ENCODE peak calls at places on chromosomes 7 and 10, in eight cellular contexts. One of them, this sample, is unnamed.

GRCh38 chr7:92832623-92833023 is 3.8 kb downstream of the CDK6 start:
- DNase-seq in posterior vena cava: no peak
- DNase-seq in stimulated activated CD8-positive, alpha-beta memory T cell treated with anti-CD3 and anti-CD28 coated beads, Interleukin-4, amount 100 ng/mL, for 1 hour: no peak
- DNase-seq in neural crest cell: no peak
- DNase-seq in HAP-1: no peak
- DNase-seq in T-helper 2 cell: no peak
- DNase-seq in midbrain: no peak
- DNase-seq in osteocyte: no peak
- DNase-seq in this sample: no peak

GRCh38 chr7:132387596-132387995 is 188.7 kb downstream of the PLXNA4 start:
- DNase-seq in posterior vena cava: no peak
- DNase-seq in T-helper 2 cell: no peak
- DNase-seq in osteocyte: no peak
- DNase-seq in stimulated activated CD8-positive, alpha-beta memory T cell treated with anti-CD3 and anti-CD28 coated beads, Interleukin-4, amount 100 ng/mL, for 1 hour: no peak
- DNase-seq in neural crest cell: no peak
- DNase-seq in midbrain: no peak
- DNase-seq in HAP-1: no peak
- DNase-seq in this sample: no peak

GRCh38 chr7:94170836-94171235 is 166.7 kb upstream of the BET1 start:
- DNase-seq in osteocyte: no peak
- DNase-seq in T-helper 2 cell: no peak
- DNase-seq in neural crest cell: no peak
- DNase-seq in midbrain: no peak
- DNase-seq in posterior vena cava: no peak
- DNase-seq in stimulated activated CD8-positive, alpha-beta memory T cell treated with anti-CD3 and anti-CD28 coated beads, Interleukin-4, amount 100 ng/mL, for 1 hour: no peak
- DNase-seq in HAP-1: no peak
- DNase-seq in this sample: no peak

GRCh38 chr7:140196361-140197217 is 19.8 kb upstream of the KDM7A start:
- DNase-seq in T-helper 2 cell: no peak
- DNase-seq in midbrain: no peak
- DNase-seq in HAP-1: no peak
- DNase-seq in stimulated activated CD8-positive, alpha-beta memory T cell treated with anti-CD3 and anti-CD28 coated beads, Interleukin-4, amount 100 ng/mL, for 1 hour: no peak
- DNase-seq in neural crest cell: no peak
- DNase-seq in posterior vena cava: peak
- DNase-seq in osteocyte: no peak
- DNase-seq in this sample: no peak

GRCh38 chr7:116706668-116707126 is 34.7 kb downstream of the MET start:
- DNase-seq in osteocyte: no peak
- DNase-seq in T-helper 2 cell: no peak
- DNase-seq in neural crest cell: no peak
- DNase-seq in posterior vena cava: no peak
- DNase-seq in stimulated activated CD8-positive, alpha-beta memory T cell treated with anti-CD3 and anti-CD28 coated beads, Interleukin-4, amount 100 ng/mL, for 1 hour: no peak
- DNase-seq in HAP-1: peak
- DNase-seq in midbrain: no peak
- DNase-seq in this sample: no peak

GRCh38 chr7:21851445-21852043 is 94.2 kb downstream of the CDCA7L start:
- DNase-seq in T-helper 2 cell: no peak
- DNase-seq in midbrain: no peak
- DNase-seq in posterior vena cava: no peak
- DNase-seq in HAP-1: no peak
- DNase-seq in osteocyte: no peak
- DNase-seq in stimulated activated CD8-positive, alpha-beta memory T cell treated with anti-CD3 and anti-CD28 coated beads, Interleukin-4, amount 100 ng/mL, for 1 hour: no peak
- DNase-seq in neural crest cell: no peak
- DNase-seq in this sample: no peak

GRCh38 chr7:13742126-13742525 is 247.3 kb downstream of the ETV1 start:
- DNase-seq in posterior vena cava: no peak
- DNase-seq in osteocyte: no peak
- DNase-seq in neural crest cell: no peak
- DNase-seq in stimulated activated CD8-positive, alpha-beta memory T cell treated with anti-CD3 and anti-CD28 coated beads, Interleukin-4, amount 100 ng/mL, for 1 hour: no peak
- DNase-seq in midbrain: no peak
- DNase-seq in T-helper 2 cell: no peak
- DNase-seq in HAP-1: no peak
- DNase-seq in this sample: peak

GRCh38 chr10:129045658-129046057 is 421.4 kb upstream of the MGMT start:
- DNase-seq in neural crest cell: no peak
- DNase-seq in stimulated activated CD8-positive, alpha-beta memory T cell treated with anti-CD3 and anti-CD28 coated beads, Interleukin-4, amount 100 ng/mL, for 1 hour: no peak
- DNase-seq in posterior vena cava: no peak
- DNase-seq in osteocyte: no peak
- DNase-seq in T-helper 2 cell: no peak
- DNase-seq in HAP-1: no peak
- DNase-seq in midbrain: no peak
- DNase-seq in this sample: peak

GRCh38 chr7:151793531-151793935 is 83.4 kb downstream of the PRKAG2 start:
- DNase-seq in posterior vena cava: peak
- DNase-seq in HAP-1: no peak
- DNase-seq in midbrain: no peak
- DNase-seq in neural crest cell: no peak
- DNase-seq in T-helper 2 cell: no peak
- DNase-seq in stimulated activated CD8-positive, alpha-beta memory T cell treated with anti-CD3 and anti-CD28 coated beads, Interleukin-4, amount 100 ng/mL, for 1 hour: no peak
- DNase-seq in osteocyte: no peak
- DNase-seq in this sample: no peak

GRCh38 chr10:69092959-69093850 is 5.3 kb downstream of the SRGN start:
- DNase-seq in HAP-1: peak
- DNase-seq in T-helper 2 cell: peak
- DNase-seq in osteocyte: peak
- DNase-seq in neural crest cell: peak
- DNase-seq in stimulated activated CD8-positive, alpha-beta memory T cell treated with anti-CD3 and anti-CD28 coated beads, Interleukin-4, amount 100 ng/mL, for 1 hour: peak
- DNase-seq in midbrain: peak
- DNase-seq in posterior vena cava: no peak
- DNase-seq in this sample: peak

GRCh38 chr7:38398725-38399321 is 125.4 kb upstream of the TARP start:
- DNase-seq in T-helper 2 cell: peak
- DNase-seq in HAP-1: peak
- DNase-seq in midbrain: peak
- DNase-seq in osteocyte: no peak
- DNase-seq in neural crest cell: peak
- DNase-seq in posterior vena cava: peak
- DNase-seq in stimulated activated CD8-positive, alpha-beta memory T cell treated with anti-CD3 and anti-CD28 coated beads, Interleukin-4, amount 100 ng/mL, for 1 hour: peak
- DNase-seq in this sample: no peak

GRCh38 chr7:132045481-132045980 is 489.1 kb upstream of the PODXL start:
- DNase-seq in stimulated activated CD8-positive, alpha-beta memory T cell treated with anti-CD3 and anti-CD28 coated beads, Interleukin-4, amount 100 ng/mL, for 1 hour: no peak
- DNase-seq in posterior vena cava: no peak
- DNase-seq in osteocyte: no peak
- DNase-seq in neural crest cell: no peak
- DNase-seq in HAP-1: no peak
- DNase-seq in T-helper 2 cell: no peak
- DNase-seq in midbrain: no peak
- DNase-seq in this sample: no peak

GRCh38 chr7:90791596-90791995 is 195.5 kb downstream of the CDK14 start:
- DNase-seq in neural crest cell: no peak
- DNase-seq in posterior vena cava: no peak
- DNase-seq in stimulated activated CD8-positive, alpha-beta memory T cell treated with anti-CD3 and anti-CD28 coated beads, Interleukin-4, amount 100 ng/mL, for 1 hour: no peak
- DNase-seq in T-helper 2 cell: no peak
- DNase-seq in osteocyte: no peak
- DNase-seq in HAP-1: no peak
- DNase-seq in midbrain: no peak
- DNase-seq in this sample: no peak

GRCh38 chr7:44398953-44399574 is 73.7 kb upstream of the CAMK2B start:
- DNase-seq in posterior vena cava: no peak
- DNase-seq in neural crest cell: no peak
- DNase-seq in osteocyte: peak
- DNase-seq in stimulated activated CD8-positive, alpha-beta memory T cell treated with anti-CD3 and anti-CD28 coated beads, Interleukin-4, amount 100 ng/mL, for 1 hour: no peak
- DNase-seq in T-helper 2 cell: no peak
- DNase-seq in midbrain: no peak
- DNase-seq in HAP-1: no peak
- DNase-seq in this sample: peak

GRCh38 chr10:76411719-76412435 is 980.5 kb downstream of the LRMDA start:
- DNase-seq in midbrain: no peak
- DNase-seq in osteocyte: no peak
- DNase-seq in T-helper 2 cell: no peak
- DNase-seq in neural crest cell: no peak
- DNase-seq in posterior vena cava: peak
- DNase-seq in stimulated activated CD8-positive, alpha-beta memory T cell treated with anti-CD3 and anti-CD28 coated beads, Interleukin-4, amount 100 ng/mL, for 1 hour: no peak
- DNase-seq in HAP-1: no peak
- DNase-seq in this sample: no peak

GRCh38 chr7:76397409-76398183 is 11.9 kb downstream of the SSC4D start:
- DNase-seq in T-helper 2 cell: peak
- DNase-seq in neural crest cell: no peak
- DNase-seq in osteocyte: no peak
- DNase-seq in posterior vena cava: peak
- DNase-seq in HAP-1: peak
- DNase-seq in midbrain: peak
- DNase-seq in stimulated activated CD8-positive, alpha-beta memory T cell treated with anti-CD3 and anti-CD28 coated beads, Interleukin-4, amount 100 ng/mL, for 1 hour: peak
- DNase-seq in this sample: peak

GRCh38 chr7:37382546-37383088 is 66.0 kb downstream of the ELMO1 start:
- DNase-seq in midbrain: no peak
- DNase-seq in stimulated activated CD8-positive, alpha-beta memory T cell treated with anti-CD3 and anti-CD28 coated beads, Interleukin-4, amount 100 ng/mL, for 1 hour: no peak
- DNase-seq in posterior vena cava: no peak
- DNase-seq in osteocyte: no peak
- DNase-seq in T-helper 2 cell: no peak
- DNase-seq in neural crest cell: no peak
- DNase-seq in HAP-1: no peak
- DNase-seq in this sample: no peak

GRCh38 chr10:116001266-116001857 is 271.6 kb downstream of the GFRA1 start:
- DNase-seq in posterior vena cava: no peak
- DNase-seq in neural crest cell: no peak
- DNase-seq in midbrain: peak
- DNase-seq in T-helper 2 cell: no peak
- DNase-seq in HAP-1: no peak
- DNase-seq in stimulated activated CD8-positive, alpha-beta memory T cell treated with anti-CD3 and anti-CD28 coated beads, Interleukin-4, amount 100 ng/mL, for 1 hour: no peak
- DNase-seq in osteocyte: no peak
- DNase-seq in this sample: no peak

GRCh38 chr10:129971381-129972144 is 7.5 kb upstream of the EBF3 start:
- DNase-seq in T-helper 2 cell: no peak
- DNase-seq in midbrain: no peak
- DNase-seq in osteocyte: no peak
- DNase-seq in posterior vena cava: peak
- DNase-seq in stimulated activated CD8-positive, alpha-beta memory T cell treated with anti-CD3 and anti-CD28 coated beads, Interleukin-4, amount 100 ng/mL, for 1 hour: no peak
- DNase-seq in neural crest cell: no peak
- DNase-seq in HAP-1: peak
- DNase-seq in this sample: no peak

GRCh38 chr10:84308481-84309304 is 19.7 kb upstream of the CCSER2 start:
- DNase-seq in stimulated activated CD8-positive, alpha-beta memory T cell treated with anti-CD3 and anti-CD28 coated beads, Interleukin-4, amount 100 ng/mL, for 1 hour: no peak
- DNase-seq in posterior vena cava: no peak
- DNase-seq in neural crest cell: no peak
- DNase-seq in HAP-1: no peak
- DNase-seq in midbrain: peak
- DNase-seq in T-helper 2 cell: peak
- DNase-seq in osteocyte: no peak
- DNase-seq in this sample: no peak

GRCh38 chr10:114367041-114367675 is 37.1 kb downstream of the AFAP1L2 start:
- DNase-seq in posterior vena cava: no peak
- DNase-seq in neural crest cell: no peak
- DNase-seq in osteocyte: no peak
- DNase-seq in T-helper 2 cell: no peak
- DNase-seq in stimulated activated CD8-positive, alpha-beta memory T cell treated with anti-CD3 and anti-CD28 coated beads, Interleukin-4, amount 100 ng/mL, for 1 hour: no peak
- DNase-seq in midbrain: no peak
- DNase-seq in HAP-1: no peak
- DNase-seq in this sample: peak